ENCODE peak calls at places on chromosomes 7 and 10, in five cellular contexts. T is OCI-LY7; M is choroid plexus epithelial cell; V is CD8-positive, alpha-beta memory T cell; R is AG09309. O is an unnamed sample.

GRCh38 chr10:69731698-69732097 is 70.0 kb upstream of the COL13A1 start:
- DNase-seq in T (no peak), V (peak), R (no peak), M (no peak), O (no peak)

GRCh38 chr7:30799206-30799975 is 28.2 kb downstream of the MINDY4 start:
- DNase-seq in V (no peak), T (peak), M (peak), R (peak), O (no peak)

GRCh38 chr10:9016930-9017329 is 962.4 kb downstream of the GATA3 start:
- DNase-seq in T (no peak), R (no peak), M (no peak), V (no peak), O (no peak)

GRCh38 chr7:150867592-150867991 is 15.3 kb downstream of the AOC1 start:
- DNase-seq in T (no peak), V (no peak), R (no peak), M (no peak), O (no peak)

GRCh38 chr10:1367938-1368697 is 311.9 kb downstream of the WDR37 start:
- DNase-seq in T (no peak), M (no peak), R (no peak), V (no peak), O (no peak)

GRCh38 chr10:89653410-89653828 is 8.4 kb upstream of the PANK1 start:
- DNase-seq in T (no peak), R (no peak), M (peak), V (no peak), O (peak)

GRCh38 chr10:24128066-24128751 is 80.7 kb upstream of the KIAA1217 start:
- DNase-seq in T (no peak), M (peak), V (no peak), R (no peak), O (no peak)

GRCh38 chr7:137443616-137444015 is 100.1 kb upstream of the PTN start:
- DNase-seq in V (no peak), R (peak), M (peak), T (no peak), O (peak)

GRCh38 chr7:18590744-18591340 is 95.3 kb downstream of the HDAC9 start:
- DNase-seq in R (peak), T (peak), M (peak), V (no peak), O (peak)

GRCh38 chr10:114327537-114328277 is 76.6 kb downstream of the AFAP1L2 start:
- DNase-seq in T (no peak), M (no peak), V (no peak), R (no peak), O (no peak)

GRCh38 chr7:22156205-22156604 is 200.7 kb downstream of the RAPGEF5 start:
- DNase-seq in T (no peak), V (no peak), R (peak), M (peak), O (no peak)

DNA sequence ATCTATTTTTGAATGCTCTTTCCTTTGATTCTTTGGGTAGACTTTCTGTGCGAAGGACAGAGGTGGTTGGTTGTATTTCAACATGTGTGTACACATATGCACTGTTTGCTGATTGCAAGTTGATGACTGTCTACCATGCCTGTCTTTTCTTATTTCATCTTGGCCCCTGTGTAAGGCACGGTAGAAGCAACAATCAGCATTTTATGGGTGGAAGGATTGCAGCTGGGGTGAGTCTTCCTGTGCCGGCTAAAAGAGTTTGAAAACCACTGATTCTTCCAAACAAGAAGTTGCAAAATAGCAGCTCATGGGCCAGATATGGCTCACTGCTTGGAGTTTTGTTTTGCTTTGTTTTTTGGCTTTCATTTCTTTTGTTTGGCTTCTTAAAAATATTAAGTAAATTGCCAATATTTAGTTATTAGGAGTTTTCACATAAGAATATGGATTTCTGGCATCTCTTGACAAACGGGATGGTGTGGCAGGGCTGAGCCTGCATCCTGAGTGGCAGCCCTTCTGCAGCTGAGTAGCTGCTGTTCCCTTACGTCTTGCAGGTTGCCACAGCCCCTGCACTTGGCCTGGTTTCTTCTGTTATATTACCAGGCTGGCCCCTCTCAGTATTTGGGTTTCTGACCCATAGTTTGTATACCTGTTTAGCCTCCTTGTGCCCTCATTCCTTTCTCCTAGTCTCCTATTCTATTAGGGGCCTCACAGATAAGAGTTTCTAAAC is 7.2 kb downstream of the ZNF862 start:
- DNase-seq in V (peak), M (no peak), T (no peak), R (no peak), O (no peak)
- H3K4me3 ChIP-seq in V (no peak), M (no peak), T (no peak), R (no peak), O (no peak)

GRCh38 chr10:11668847-11669610 is 57.6 kb upstream of the USP6NL start:
- DNase-seq in R (no peak), T (no peak), M (peak), V (no peak), O (peak)
- H3K4me3 ChIP-seq in R (no peak), T (peak), M (no peak), V (no peak), O (no peak)

GRCh38 chr7:149414745-149415390 is 46.0 kb downstream of the ZNF777 start:
- DNase-seq in M (peak), V (peak), R (no peak), T (no peak), O (no peak)
- H3K4me3 ChIP-seq in M (peak), V (no peak), R (no peak), T (no peak), O (no peak)

DNA sequence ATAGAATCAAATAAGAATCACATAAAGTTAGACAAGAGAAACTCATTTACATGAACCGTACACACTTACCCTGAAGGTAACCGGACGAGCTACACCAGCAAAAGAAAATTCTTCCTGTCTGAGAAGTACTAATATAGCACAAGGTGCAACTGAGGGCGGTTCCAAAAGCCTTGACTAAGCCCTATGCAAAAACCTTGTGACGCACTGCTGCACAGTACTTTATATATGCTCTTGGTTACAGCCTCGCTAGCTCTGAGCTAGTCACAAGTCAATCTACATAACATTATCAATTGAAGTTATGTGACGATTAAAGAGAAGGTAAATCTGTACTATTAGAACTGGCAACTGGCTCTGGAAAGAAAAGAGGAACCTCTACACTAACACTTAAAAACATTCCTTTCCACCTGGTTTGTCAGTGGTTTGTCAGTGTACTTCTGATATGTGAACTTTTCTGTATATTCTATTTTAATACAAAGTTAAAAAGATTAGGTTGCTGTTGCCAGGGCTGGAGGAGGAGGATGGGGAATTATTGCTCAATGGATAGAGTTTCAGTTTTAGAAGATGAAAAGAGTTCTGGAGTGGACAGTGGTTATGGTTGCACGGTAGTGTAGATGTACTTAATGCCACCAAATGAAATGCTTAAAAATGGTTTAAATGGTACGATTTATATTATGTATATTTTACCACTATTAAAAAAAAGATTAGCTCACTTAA is 21.6 kb downstream of the NT5C3A start:
- DNase-seq in M (peak), R (no peak), V (peak), T (peak), O (peak)
- H3K4me3 ChIP-seq in M (no peak), R (no peak), V (peak), T (peak), O (peak)

DNA sequence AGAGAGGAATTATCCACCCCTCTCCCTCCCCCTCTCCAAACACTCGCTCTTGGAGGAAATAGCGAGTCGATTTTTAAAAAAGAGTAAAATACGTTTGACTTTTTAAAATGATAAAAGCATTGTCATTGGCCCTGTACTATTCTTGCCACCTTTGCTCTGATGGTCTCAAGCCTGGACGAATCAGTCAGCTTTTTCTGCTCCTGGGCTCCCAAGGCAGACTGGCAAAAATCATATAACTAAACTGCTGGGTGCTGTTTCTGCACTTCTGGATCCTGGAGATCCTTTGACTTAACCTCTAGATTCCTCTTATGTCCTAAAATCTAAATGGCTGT is 1.7 kb downstream of the TPST1 start:
- DNase-seq in R (no peak), T (no peak), M (no peak), V (no peak), O (no peak)
- H3K4me3 ChIP-seq in R (peak), T (no peak), M (peak), V (no peak), O (no peak)

GRCh38 chr10:30348378-30348776 is 701 bp downstream of the MTPAP start:
- DNase-seq in R (no peak), V (no peak), M (peak), T (peak), O (no peak)

GRCh38 chr10:30346135-30346534 is 2.9 kb downstream of the MTPAP start:
- DNase-seq in T (no peak), V (no peak), M (no peak), R (no peak), O (no peak)

GRCh38 chr10:30343962-30344361 is 5.1 kb downstream of the MTPAP start:
- DNase-seq in V (no peak), R (no peak), M (no peak), T (no peak), O (no peak)

GRCh38 chr10:30345611-30346010 is 3.5 kb downstream of the MTPAP start:
- DNase-seq in M (no peak), V (no peak), T (no peak), R (no peak), O (no peak)

DNA sequence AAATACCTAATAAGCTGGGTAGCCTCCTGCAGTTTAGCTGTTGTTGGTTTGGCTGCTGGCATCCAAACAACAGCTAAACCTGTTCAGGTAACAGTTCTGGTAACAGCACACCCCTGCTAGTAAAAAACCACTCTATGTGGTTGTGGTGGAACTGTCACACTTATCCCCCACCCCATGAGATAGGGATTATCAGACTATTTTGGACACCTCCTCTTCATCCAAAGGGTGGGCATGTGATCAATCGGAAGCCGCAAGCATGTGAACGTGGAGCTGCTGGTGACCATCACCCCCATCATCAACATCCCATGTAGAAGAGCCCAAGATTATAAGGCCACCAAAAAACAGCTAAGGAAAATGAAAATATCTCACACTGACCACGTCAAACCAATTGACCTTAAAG is 2.5 kb downstream of the MTPAP start:
- DNase-seq in T (no peak), V (no peak), M (no peak), R (no peak), O (no peak)
- H3K4me3 ChIP-seq in T (peak), V (no peak), M (no peak), R (no peak), O (no peak)

DNA sequence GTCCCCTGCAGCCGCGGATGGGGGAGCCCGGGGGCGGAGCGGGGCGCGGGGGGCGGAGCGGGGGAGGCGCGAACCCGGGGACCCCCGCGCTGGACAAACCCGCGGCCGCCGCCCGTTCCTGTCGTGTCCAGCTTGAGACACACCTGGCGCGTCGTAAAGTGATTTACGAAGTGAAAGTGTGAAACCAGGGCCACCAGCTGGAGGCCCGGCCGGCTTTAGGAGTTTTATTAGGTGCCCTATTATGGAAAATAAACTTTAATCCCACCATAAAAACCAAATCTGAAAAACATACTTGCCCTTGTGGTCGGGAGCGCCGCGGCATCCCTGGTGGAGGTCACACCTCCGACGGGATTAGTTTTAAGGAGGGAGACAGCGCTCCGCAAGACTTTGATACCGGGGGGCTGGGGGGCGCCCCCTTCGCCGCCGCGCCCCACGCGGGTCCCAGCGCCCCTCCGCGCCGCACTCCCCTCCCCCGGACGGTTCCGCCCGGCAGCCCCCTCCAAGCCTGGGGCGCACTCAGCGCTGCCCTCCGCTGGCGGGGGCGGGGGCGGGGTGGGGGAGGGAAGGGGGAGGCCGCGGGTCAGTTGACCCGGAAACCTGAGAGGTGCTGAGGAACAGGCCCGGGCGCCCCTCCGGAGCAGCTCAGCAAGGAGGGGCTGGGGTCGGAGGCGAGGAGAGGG is 10.3 kb downstream of the MNX1 start:
- DNase-seq in M (no peak), R (no peak), V (no peak), T (no peak), O (peak)
- H3K4me3 ChIP-seq in M (peak), R (no peak), V (no peak), T (no peak), O (peak)

GRCh38 chr7:324011-324410 is 34.0 kb downstream of the FOXL3 start:
- DNase-seq in V (peak), R (no peak), T (no peak), M (no peak), O (no peak)

GRCh38 chr7:323410-323809 is 33.4 kb downstream of the FOXL3 start:
- DNase-seq in M (no peak), R (no peak), T (no peak), V (peak), O (no peak)

GRCh38 chr7:322708-323111 is 32.7 kb downstream of the FOXL3 start:
- DNase-seq in T (no peak), R (no peak), M (no peak), V (peak), O (no peak)

GRCh38 chr7:320297-320696 is 30.3 kb downstream of the FOXL3 start:
- DNase-seq in R (no peak), V (no peak), M (peak), T (no peak), O (no peak)

GRCh38 chr7:322111-322671 is 32.2 kb downstream of the FOXL3 start:
- DNase-seq in V (peak), T (peak), R (no peak), M (peak), O (peak)
- H3K4me3 ChIP-seq in V (no peak), T (no peak), R (no peak), M (no peak), O (no peak)

GRCh38 chr7:8128457-8129322 is 133.3 kb downstream of the ICA1 start:
- DNase-seq in M (no peak), V (no peak), T (no peak), R (no peak), O (no peak)
- H3K4me3 ChIP-seq in M (no peak), V (no peak), T (no peak), R (no peak), O (no peak)